ENCODE peak calls at places on chromosomes 2 and 18, in four cellular contexts. One of them, this sample, is unnamed.

GRCh38 chr18:31015715-31016459 is 26.7 kb downstream of the DSC3 start:
- DNase-seq in PC-9: no peak
- DNase-seq in left lung: no peak
- DNase-seq in A549: no peak
- DNase-seq in this sample: no peak

GRCh38 chr2:160516547-160517365 is 23.1 kb upstream of the RBMS1 start:
- DNase-seq in left lung: no peak
- DNase-seq in PC-9: no peak
- DNase-seq in A549: no peak
- DNase-seq in this sample: peak

GRCh38 chr2:71926098-71926466 is 221.6 kb downstream of the CYP26B1 start:
- DNase-seq in PC-9: no peak
- DNase-seq in left lung: peak
- DNase-seq in A549: no peak
- DNase-seq in this sample: no peak

GRCh38 chr18:40371673-40372072 is 1583.4 kb upstream of the PIK3C3 start:
- DNase-seq in left lung: no peak
- DNase-seq in PC-9: no peak
- DNase-seq in A549: no peak
- DNase-seq in this sample: peak

GRCh38 chr2:29455202-29455885 is 340.1 kb downstream of the CLIP4 start:
- DNase-seq in left lung: no peak
- DNase-seq in PC-9: no peak
- DNase-seq in A549: no peak
- DNase-seq in this sample: no peak

GRCh38 chr18:31206787-31207381 is 44.2 kb upstream of the DSC1 start:
- DNase-seq in PC-9: peak
- DNase-seq in A549: peak
- DNase-seq in left lung: peak
- DNase-seq in this sample: peak

GRCh38 chr2:124136110-124136509 is 111.0 kb downstream of the CNTNAP5 start:
- DNase-seq in left lung: no peak
- DNase-seq in PC-9: no peak
- DNase-seq in A549: no peak
- DNase-seq in this sample: no peak

GRCh38 chr2:73759904-73760303 is 20.0 kb downstream of the DUSP11 start:
- DNase-seq in left lung: no peak
- DNase-seq in PC-9: no peak
- DNase-seq in A549: no peak
- DNase-seq in this sample: no peak

GRCh38 chr2:168155680-168156079 is 91.7 kb downstream of the STK39 start:
- DNase-seq in left lung: no peak
- DNase-seq in PC-9: peak
- DNase-seq in A549: no peak
- DNase-seq in this sample: no peak

GRCh38 chr18:57110295-57110694 is 36.6 kb upstream of the BOD1L2 start:
- DNase-seq in PC-9: no peak
- DNase-seq in left lung: no peak
- DNase-seq in A549: no peak
- DNase-seq in this sample: peak

GRCh38 chr2:43276962-43277383 is 50.6 kb upstream of the ZFP36L2 start:
- DNase-seq in left lung: no peak
- DNase-seq in A549: no peak
- DNase-seq in PC-9: peak
- DNase-seq in this sample: peak

GRCh38 chr2:237861875-237862527 is 2.6 kb downstream of the RAMP1 start:
- DNase-seq in left lung: no peak
- DNase-seq in PC-9: no peak
- DNase-seq in A549: no peak
- DNase-seq in this sample: peak

GRCh38 chr2:180644709-180645108 is 335.7 kb upstream of the UBE2E3 start:
- DNase-seq in left lung: no peak
- DNase-seq in PC-9: peak
- DNase-seq in A549: no peak
- DNase-seq in this sample: peak

GRCh38 chr2:187775651-187776050 is 221.4 kb upstream of the TFPI start:
- DNase-seq in A549: no peak
- DNase-seq in PC-9: no peak
- DNase-seq in left lung: no peak
- DNase-seq in this sample: no peak

DNA sequence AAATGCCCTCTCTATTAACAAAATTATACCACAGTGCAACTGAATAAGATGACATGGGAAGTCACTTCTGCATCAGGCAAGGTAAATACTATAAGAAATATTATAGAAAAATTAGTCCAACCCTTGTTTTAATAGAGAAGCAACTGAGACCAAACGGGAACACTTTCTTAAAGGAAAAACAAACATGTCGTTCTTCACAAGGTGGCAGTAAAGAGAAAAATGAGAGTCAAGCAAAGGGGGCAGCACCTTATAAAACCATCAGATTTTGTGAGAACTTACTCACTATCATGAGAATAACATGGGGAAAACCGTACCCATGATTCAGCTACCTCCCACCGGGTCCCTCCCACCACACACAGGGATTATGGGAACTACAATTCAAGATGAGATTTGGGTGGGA is 481.7 kb upstream of the CRIM1 start:
- DNase-seq in left lung: no peak
- DNase-seq in PC-9: no peak
- DNase-seq in A549: no peak
- DNase-seq in this sample: peak
- TF ChIP-seq CTCF in left lung: no peak
- TF ChIP-seq CTCF in PC-9: peak
- TF ChIP-seq CTCF in A549: no peak
- TF ChIP-seq CTCF in this sample: peak

GRCh38 chr2:39736593-39736992 is 42.5 kb downstream of the THUMPD2 start:
- DNase-seq in PC-9: no peak
- DNase-seq in A549: no peak
- DNase-seq in left lung: no peak
- DNase-seq in this sample: no peak
- H3K4me3 ChIP-seq in PC-9: no peak
- H3K4me3 ChIP-seq in A549: no peak
- H3K4me3 ChIP-seq in left lung: no peak
- H3K4me3 ChIP-seq in this sample: no peak

DNA sequence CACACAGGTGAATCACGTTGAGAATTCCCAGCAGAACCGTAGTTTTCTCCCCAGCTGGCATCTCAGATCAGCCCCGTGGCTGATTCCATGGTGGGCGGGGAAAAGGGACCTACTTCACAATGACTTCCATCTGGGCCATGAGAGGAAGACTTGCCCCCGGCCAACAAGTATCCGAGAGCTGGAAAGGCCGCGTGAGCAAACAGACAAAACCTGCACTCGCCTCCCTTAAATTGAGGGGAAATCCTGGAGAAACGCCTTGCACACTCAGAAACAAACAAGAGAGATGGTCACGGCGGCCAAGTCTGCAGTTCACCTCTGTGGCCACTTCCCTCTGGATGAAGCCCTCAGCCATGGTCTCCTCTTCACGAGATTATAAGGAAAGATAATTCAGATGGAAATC is 39.5 kb upstream of the TPO start:
- DNase-seq in PC-9: no peak
- DNase-seq in left lung: no peak
- DNase-seq in A549: no peak
- DNase-seq in this sample: no peak
- H3K27ac ChIP-seq in PC-9: no peak
- H3K27ac ChIP-seq in left lung: no peak
- H3K27ac ChIP-seq in A549: no peak
- H3K27ac ChIP-seq in this sample: no peak

GRCh38 chr18:70075906-70076305 is 128.2 kb upstream of the CD226 start:
- DNase-seq in PC-9: no peak
- DNase-seq in left lung: no peak
- DNase-seq in A549: no peak
- DNase-seq in this sample: no peak
- TF ChIP-seq CTCF in PC-9: no peak
- TF ChIP-seq CTCF in left lung: no peak
- TF ChIP-seq CTCF in A549: no peak
- TF ChIP-seq CTCF in this sample: peak

DNA sequence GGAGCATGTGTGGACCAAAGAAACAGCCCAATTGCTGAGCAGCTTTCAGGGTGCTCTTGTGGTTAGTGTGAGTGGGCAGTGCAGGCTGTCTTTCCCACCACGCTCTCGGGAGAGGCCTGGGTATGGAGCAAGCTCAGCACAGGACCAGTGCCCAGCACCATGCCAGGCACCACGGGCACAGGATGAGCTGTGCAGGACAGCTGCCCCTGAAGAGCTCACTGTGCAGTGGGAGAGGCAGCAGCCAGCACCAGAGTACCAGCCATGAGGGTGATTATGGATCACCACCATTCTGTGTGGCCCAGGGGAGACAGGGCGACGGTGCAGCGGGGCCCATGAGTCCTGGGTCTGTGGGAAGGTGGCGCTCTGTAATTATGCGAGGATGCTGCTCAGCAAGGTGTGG is 29.7 kb upstream of the FAHD2A start:
- DNase-seq in PC-9: no peak
- DNase-seq in A549: no peak
- DNase-seq in left lung: peak
- DNase-seq in this sample: no peak
- H3K4me3 ChIP-seq in PC-9: no peak
- H3K4me3 ChIP-seq in A549: no peak
- H3K4me3 ChIP-seq in left lung: no peak
- H3K4me3 ChIP-seq in this sample: no peak

GRCh38 chr18:55111271-55111670 is 152.0 kb upstream of the CCDC68 start:
- DNase-seq in PC-9: no peak
- DNase-seq in A549: no peak
- DNase-seq in left lung: no peak
- DNase-seq in this sample: no peak
- H3K27ac ChIP-seq in PC-9: no peak
- H3K27ac ChIP-seq in A549: no peak
- H3K27ac ChIP-seq in left lung: peak
- H3K27ac ChIP-seq in this sample: no peak